ENCODE peak calls at places on chromosome 9, in eight cellular contexts. U is A673, V is Caco-2, Z is neuronal stem cell, E is Karpas-422, Y is vagina, W is HAP-1, L is keratinocyte. K is an unnamed sample.

GRCh38 chr9:38009035-38009501 is 60.0 kb downstream of the SHB start:
- DNase-seq in U (no peak), V (no peak), Z (no peak), E (no peak), Y (no peak), W (no peak), L (no peak), K (no peak)

GRCh38 chr9:130451509-130452388 is 7.0 kb downstream of the ASS1 start:
- DNase-seq in U (peak; percentile 93), V (peak; percentile 76), Z (no peak), E (peak; percentile 52), Y (no peak), W (peak; percentile 90), L (peak; percentile 81), K (peak; percentile 94)

GRCh38 chr9:76255781-76256455 is 138.3 kb downstream of the RFK start:
- DNase-seq in U (peak; percentile 5), V (no peak), Z (no peak), E (no peak), Y (no peak), W (no peak), L (no peak), K (no peak)

GRCh38 chr9:131045300-131046092 is 36.5 kb downstream of the LAMC3 start:
- DNase-seq in U (no peak), V (no peak), Z (no peak), E (peak; percentile 66), Y (no peak), W (no peak), L (no peak), K (no peak)

GRCh38 chr9:120926397-120926928 is at the start of gene TRAF1:
- DNase-seq in U (no peak), V (no peak), Z (no peak), E (peak; percentile 71), Y (no peak), W (no peak), L (no peak), K (no peak)

GRCh38 chr9:88536951-88537742 is 2.2 kb downstream of the NXNL2 start:
- DNase-seq in U (no peak), V (no peak), Z (no peak), E (no peak), Y (no peak), W (no peak), L (no peak), K (no peak)

GRCh38 chr9:76667521-76667957 is 96.7 kb upstream of the PCA3 start:
- DNase-seq in U (no peak), V (no peak), Z (no peak), E (no peak), Y (no peak), W (no peak), L (no peak), K (peak; percentile 32)

GRCh38 chr9:134243778-134244467 is 79.6 kb upstream of the RNU6ATAC start:
- DNase-seq in U (no peak), V (no peak), Z (no peak), E (no peak), Y (no peak), W (no peak), L (no peak), K (no peak)

GRCh38 chr9:129665008-129665771 is at the start of gene PRRX2:
- DNase-seq in U (peak; percentile 88), V (no peak), Z (peak; percentile 55), E (no peak), Y (no peak), W (peak; percentile 64), L (no peak), K (peak; percentile 34)

GRCh38 chr9:962023-962422 is 14.4 kb upstream of the DMRT3 start:
- DNase-seq in U (no peak), V (no peak), Z (no peak), E (no peak), Y (no peak), W (no peak), L (no peak), K (no peak)

GRCh38 chr9:130692365-130692764 is 1.2 kb upstream of the EXOSC2 start:
- DNase-seq in U (no peak), V (no peak), Z (peak; percentile 74), E (no peak), Y (no peak), W (no peak), L (no peak), K (peak; percentile 91)

GRCh38 chr9:96107436-96107835 is 194.5 kb downstream of the HSD17B3 start:
- DNase-seq in U (no peak), V (no peak), Z (no peak), E (no peak), Y (no peak), W (no peak), L (no peak), K (no peak)

GRCh38 chr9:130636648-130637020 is 27.8 kb upstream of the PRDM12 start:
- DNase-seq in U (no peak), V (no peak), Z (no peak), E (no peak), Y (no peak), W (no peak), L (no peak), K (no peak)

GRCh38 chr9:81902191-81902590 is 26.0 kb upstream of the SPATA31D4 start:
- DNase-seq in U (no peak), V (no peak), Z (no peak), E (no peak), Y (no peak), W (no peak), L (no peak), K (peak; percentile 42)

GRCh38 chr9:134066923-134067851 is 639 bp downstream of the BRD3 start:
- DNase-seq in U (peak; percentile 61), V (peak; percentile 27), Z (no peak), E (peak; percentile 73), Y (no peak), W (peak; percentile 47), L (no peak), K (peak; percentile 67)

GRCh38 chr9:97413462-97413861 is 1.6 kb downstream of the TDRD7 start:
- DNase-seq in U (no peak), V (no peak), Z (no peak), E (peak; percentile 70), Y (no peak), W (no peak), L (no peak), K (no peak)

GRCh38 chr9:83267741-83268140 is 204.8 kb upstream of the RASEF start:
- DNase-seq in U (no peak), V (no peak), Z (no peak), E (no peak), Y (no peak), W (no peak), L (no peak), K (peak; percentile 41)

GRCh38 chr9:128619779-128620178 is 36.9 kb downstream of the DYNC2I2 start:
- DNase-seq in U (no peak), V (no peak), Z (no peak), E (no peak), Y (no peak), W (no peak), L (no peak), K (no peak)

GRCh38 chr9:20611751-20612287 is 10.5 kb downstream of the MLLT3 start:
- DNase-seq in U (peak; percentile 33), V (no peak), Z (no peak), E (no peak), Y (no peak), W (no peak), L (no peak), K (no peak)

GRCh38 chr9:108956098-108956533 is 21.9 kb downstream of the ABITRAM start:
- DNase-seq in U (no peak), V (no peak), Z (no peak), E (no peak), Y (no peak), W (no peak), L (no peak), K (no peak)

GRCh38 chr9:108956627-108957026 is 22.4 kb downstream of the ABITRAM start:
- DNase-seq in U (no peak), V (no peak), Z (no peak), E (no peak), Y (no peak), W (no peak), L (no peak), K (no peak)

GRCh38 chr9:108950168-108950567 is 16.0 kb downstream of the ABITRAM start:
- DNase-seq in U (no peak), V (no peak), Z (no peak), E (no peak), Y (no peak), W (no peak), L (no peak), K (no peak)

GRCh38 chr9:108953983-108954574 is 19.9 kb downstream of the ABITRAM start:
- DNase-seq in U (peak; percentile 42), V (no peak), Z (no peak), E (peak; percentile 80), Y (no peak), W (no peak), L (no peak), K (peak; percentile 66)

DNA sequence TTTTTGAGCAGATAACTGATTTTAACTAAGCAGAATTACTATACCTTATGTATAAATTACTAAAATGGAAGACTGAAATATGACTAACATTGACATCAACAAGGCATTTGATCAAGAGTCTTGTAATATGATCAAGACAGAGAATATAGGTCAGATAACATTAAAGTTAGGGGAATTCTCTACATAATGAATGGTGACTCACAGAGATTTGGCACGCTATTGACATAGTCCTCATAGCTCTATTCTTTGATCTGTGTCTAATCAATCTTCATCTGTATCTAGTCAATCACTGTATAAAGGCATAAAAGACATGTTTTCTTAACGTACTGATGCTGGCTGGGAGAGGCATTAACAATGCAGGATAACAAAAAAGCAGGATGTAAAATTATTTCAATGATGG is 17.4 kb downstream of the ABITRAM start:
- DNase-seq in U (no peak), V (no peak), Z (no peak), E (no peak), Y (no peak), W (no peak), L (no peak), K (no peak)
- H3K9me3 ChIP-seq in U (no peaks in the 10 kb centered on the region), V (no peaks in the 10 kb centered on the region), Z (no peaks in the 10 kb centered on the region), E (no peaks in the 10 kb centered on the region), Y (no peaks in the 10 kb centered on the region), W (no peaks in the 10 kb centered on the region), L (no peaks in the 10 kb centered on the region), K (no peaks in the 10 kb centered on the region)

GRCh38 chr9:19122490-19123042 is 4.7 kb downstream of the PLIN2 start:
- DNase-seq in U (no peak), V (no peak), Z (no peak), E (no peak), Y (no peak), W (no peak), L (no peak), K (peak; percentile 62)
- H3K9me3 ChIP-seq in U (no peaks in the 10 kb centered on the region), V (no peaks in the 10 kb centered on the region), Z (peaks cover 2% of the 10 kb centered on the region), E (no peaks in the 10 kb centered on the region), Y (no peaks in the 10 kb centered on the region), W (no peaks in the 10 kb centered on the region), L (no peaks in the 10 kb centered on the region), K (no peaks in the 10 kb centered on the region)

DNA sequence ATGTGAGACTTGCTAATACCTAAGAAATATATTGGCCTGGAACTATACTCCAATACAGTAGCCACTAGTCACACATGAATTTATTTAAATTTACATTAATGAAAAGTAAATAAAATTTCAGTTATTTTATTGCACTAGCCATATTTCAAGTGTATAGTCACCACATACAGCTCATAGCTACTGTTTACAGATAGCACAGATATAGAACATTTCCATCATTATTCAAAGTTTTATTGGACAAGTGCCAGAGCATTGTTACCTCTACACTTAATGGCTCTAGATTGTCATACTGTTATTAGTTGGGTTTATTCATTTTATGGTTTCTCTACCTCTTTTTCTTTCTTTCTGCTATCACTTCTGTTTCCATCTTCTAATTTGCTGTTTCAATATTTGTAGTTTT is 90.6 kb downstream of the RIC1 start:
- DNase-seq in U (no peak), V (no peak), Z (no peak), E (no peak), Y (no peak), W (no peak), L (no peak), K (no peak)
- H3K9me3 ChIP-seq in U (peaks cover 7% of the 10 kb centered on the region), V (no peaks in the 10 kb centered on the region), Z (peaks cover 5% of the 10 kb centered on the region), E (no peaks in the 10 kb centered on the region), Y (no peaks in the 10 kb centered on the region), W (no peaks in the 10 kb centered on the region), L (no peaks in the 10 kb centered on the region), K (no peaks in the 10 kb centered on the region)

GRCh38 chr9:69696802-69697201 is 24.6 kb upstream of the APBA1 start:
- DNase-seq in U (no peak), V (no peak), Z (no peak), E (peak; percentile 52), Y (no peak), W (no peak), L (no peak), K (no peak)
- H3K9me3 ChIP-seq in U (peaks cover 22% of the 10 kb centered on the region), V (no peaks in the 10 kb centered on the region), Z (peaks cover 4% of the 10 kb centered on the region), E (peaks cover 25% of the 10 kb centered on the region), Y (peaks cover 6% of the 10 kb centered on the region), W (peaks cover 4% of the 10 kb centered on the region), L (no peaks in the 10 kb centered on the region), K (no peaks in the 10 kb centered on the region)